ENCODE peak calls at places on chromosome 4, in ten cellular contexts. G is Right ventricle myocardium superior; J is cortex of kidney; N is GM23248; O is iris pigment epithelial cell; Y is GM23338; Q is GM10248; K is CD4-positive, alpha-beta memory T cell; I is ureter; B is fibroblast of the aortic adventitia. M is an unnamed sample.

GRCh38 chr4:26496207-26496783 is 6.0 kb upstream of the CCKAR start:
- DNase-seq in K (no peak), Y (peak; percentile 24), J (no peak), N (peak; percentile 51), G (no peak), I (no peak), B (no peak), Q (no peak), O (no peak), M (no peak)

GRCh38 chr4:88731359-88731758 is 33.7 kb upstream of the NAP1L5 start:
- DNase-seq in B (no peak), K (no peak), Y (no peak), O (no peak), N (no peak), Q (no peak), J (no peak), I (no peak), G (no peak), M (peak; percentile 44)

GRCh38 chr4:48939785-48940184 is 33.2 kb upstream of the OCIAD2 start:
- DNase-seq in Y (no peak), O (peak; percentile 88), B (peak; percentile 79), J (no peak), N (peak; percentile 83), I (no peak), Q (no peak), G (no peak), K (no peak), M (peak; percentile 71)

GRCh38 chr4:14165253-14165942 is 537.9 kb upstream of the BOD1L1 start:
- DNase-seq in Q (peak; percentile 55), B (no peak), K (no peak), Y (no peak), G (no peak), N (no peak), I (no peak), O (no peak), J (no peak), M (no peak)

GRCh38 chr4:37780444-37781133 is 45.9 kb upstream of the PGM2 start:
- DNase-seq in O (peak; percentile 20), J (no peak), Y (peak; percentile 15), Q (no peak), I (no peak), N (peak; percentile 19), K (peak; percentile 77), B (peak; percentile 33), G (peak; percentile 49), M (peak; percentile 29)

GRCh38 chr4:56434599-56435000 is 815 bp downstream of the PPAT start:
- DNase-seq in N (peak; percentile 83), B (peak; percentile 47), Y (no peak), G (no peak), K (no peak), O (peak; percentile 82), Q (no peak), I (no peak), J (no peak), M (peak; percentile 49)

GRCh38 chr4:40462326-40462725 is 127.2 kb downstream of the CHRNA9 start:
- DNase-seq in Y (peak; percentile 46), N (no peak), O (no peak), B (no peak), I (no peak), K (no peak), J (no peak), G (no peak), Q (peak; percentile 70), M (no peak)

GRCh38 chr4:155552180-155552579 is 114.5 kb upstream of the GUCY1A1 start:
- DNase-seq in Q (no peak), Y (no peak), J (no peak), B (no peak), O (peak; percentile 54), N (peak; percentile 15), I (no peak), G (no peak), K (no peak), M (no peak)

GRCh38 chr4:175456131-175456530 is 355.9 kb downstream of the GPM6A start:
- DNase-seq in G (no peak), K (no peak), Q (no peak), N (no peak), Y (no peak), O (peak; percentile 64), J (no peak), B (no peak), I (no peak), M (no peak)

GRCh38 chr4:22736912-22737311 is 44.2 kb downstream of the GBA3 start:
- DNase-seq in J (no peak), B (no peak), N (no peak), I (no peak), Q (no peak), K (no peak), Y (no peak), G (no peak), O (no peak), M (no peak)

GRCh38 chr4:78242071-78242470 is 184.9 kb downstream of the FRAS1 start:
- DNase-seq in I (no peak), J (no peak), K (no peak), Q (no peak), N (peak; percentile 53), B (peak; percentile 33), Y (no peak), O (peak; percentile 59), G (no peak), M (peak; percentile 36)

GRCh38 chr4:156390599-156391296 is 437.1 kb upstream of the CTSO start:
- DNase-seq in J (no peak), K (no peak), Y (no peak), N (peak; percentile 72), I (no peak), B (peak; percentile 48), G (no peak), O (peak; percentile 53), Q (no peak), M (peak; percentile 83)

GRCh38 chr4:90069151-90069550 is 58.0 kb upstream of the CCSER1 start:
- DNase-seq in N (peak; percentile 0), Q (no peak), J (no peak), K (no peak), I (no peak), O (peak; percentile 59), B (no peak), G (no peak), Y (no peak), M (no peak)

GRCh38 chr4:152606800-152607577 is 71.1 kb upstream of the FBXW7 start:
- DNase-seq in Y (peak; percentile 51), O (no peak), B (no peak), G (no peak), Q (no peak), K (peak; percentile 48), J (no peak), N (peak; percentile 42), I (no peak), M (no peak)

GRCh38 chr4:133484287-133484686 is 335.2 kb downstream of the PCDH10 start:
- DNase-seq in K (no peak), Y (no peak), N (no peak), G (no peak), O (no peak), I (no peak), J (no peak), Q (no peak), B (no peak), M (no peak)

GRCh38 chr4:100162027-100162685 is 28.1 kb downstream of the DDIT4L start:
- DNase-seq in K (no peak), I (no peak), N (no peak), J (no peak), Q (no peak), O (no peak), B (no peak), Y (no peak), G (no peak), M (no peak)

GRCh38 chr4:64713256-64713840 is 304.1 kb upstream of the TECRL start:
- DNase-seq in J (no peak), N (peak; percentile 23), G (no peak), O (peak; percentile 28), Q (peak; percentile 15), I (no peak), K (no peak), Y (peak; percentile 78), B (peak; percentile 31), M (peak; percentile 24)

GRCh38 chr4:41638806-41639205 is 100.8 kb downstream of the LIMCH1 start:
- DNase-seq in J (no peak), Q (no peak), Y (no peak), I (no peak), B (no peak), G (no peak), N (no peak), K (no peak), O (no peak), M (no peak)

GRCh38 chr4:959338-960139 is 13.8 kb downstream of the DGKQ start:
- DNase-seq in K (no peak), G (peak; percentile 29), J (no peak), I (no peak), N (no peak), Y (no peak), O (no peak), B (no peak), Q (no peak), M (no peak)

GRCh38 chr4:173522160-173522873 is 7.7 kb downstream of the HAND2 start:
- DNase-seq in Y (peak; percentile 81), I (no peak), O (peak; percentile 88), Q (no peak), N (peak; percentile 99), K (no peak), B (peak; percentile 96), G (peak; percentile 95), J (no peak), M (peak; percentile 89)

GRCh38 chr4:169215656-169216055 is 55.1 kb downstream of the SH3RF1 start:
- DNase-seq in I (no peak), Y (no peak), O (no peak), B (no peak), G (no peak), N (no peak), Q (no peak), J (no peak), K (no peak), M (no peak)

GRCh38 chr4:76993787-76994641 is 44.5 kb downstream of the SEPTIN11 start:
- DNase-seq in N (no peak), I (no peak), K (peak; percentile 80), Q (peak; percentile 60), Y (no peak), O (no peak), G (no peak), B (no peak), J (no peak), M (peak; percentile 55)

GRCh38 chr4:172887959-172888358 is 280.7 kb upstream of the GALNT7 start:
- DNase-seq in K (no peak), I (no peak), N (no peak), B (no peak), Y (no peak), O (no peak), Q (no peak), G (no peak), J (no peak), M (no peak)

GRCh38 chr4:74127745-74128144 is 28.8 kb upstream of the CXCL2 start:
- DNase-seq in N (no peak), B (peak; percentile 35), O (no peak), Q (no peak), I (no peak), K (no peak), G (no peak), J (no peak), Y (no peak), M (no peak)

GRCh38 chr4:3075652-3075981 is 1.1 kb downstream of the HTT start:
- DNase-seq in K (no peak), I (no peak), N (no peak), O (no peak), Y (no peak), J (no peak), Q (no peak), B (peak; percentile 38), G (no peak), M (no peak)

GRCh38 chr4:105952596-105952995 is 57.3 kb downstream of the NPNT start:
- DNase-seq in K (no peak), I (no peak), Q (no peak), B (no peak), O (no peak), N (no peak), Y (no peak), G (no peak), J (no peak), M (no peak)

GRCh38 chr4:123235431-123235830 is 161.2 kb upstream of the SPRY1 start:
- DNase-seq in O (peak; percentile 73), B (peak; percentile 10), G (no peak), Y (no peak), Q (no peak), I (no peak), J (no peak), K (no peak), N (peak; percentile 36), M (peak; percentile 82)

GRCh38 chr4:38396845-38397547 is 267.0 kb upstream of the KLF3 start:
- DNase-seq in B (no peak), K (no peak), N (no peak), J (no peak), I (no peak), Y (peak; percentile 8), O (no peak), Q (no peak), G (no peak), M (no peak)

M was measured in AG10803.